ENCODE peak calls at places on chromosomes 2 and 18, in nine cellular contexts. X is foreskin fibroblast; Y is stimulated activated CD8-positive, alpha-beta memory T cell treated with anti-CD3 and anti-CD28 coated beads, Interleukin-2, amount 100 ng/mL, for 48 hours; F is mesothelial cell of epicardium; C is NCI-H2029; Q is iPS DF 6.9; K is GM13976; G is AG04449; D is H9. T is an unnamed sample.

GRCh38 chr18:3471141-3471648 is 21.2 kb downstream of the TGIF1 start:
- DNase-seq in X (no peak), Y (no peak), F (no peak), C (no peak), Q (no peak), K (no peak), G (no peak), D (no peak), T (no peak)

GRCh38 chr2:10126627-10127026 is 4.1 kb downstream of the RRM2 start:
- DNase-seq in X (peak), Y (no peak), F (no peak), C (peak), Q (no peak), K (no peak), G (no peak), D (no peak), T (no peak)

GRCh38 chr2:239597216-239597615 is 196.4 kb upstream of the HDAC4 start:
- DNase-seq in X (no peak), Y (no peak), F (no peak), C (no peak), Q (no peak), K (no peak), G (no peak), D (peak), T (no peak)

GRCh38 chr2:9690252-9690651 is 59.5 kb upstream of the YWHAQ start:
- DNase-seq in X (no peak), Y (no peak), F (no peak), C (no peak), Q (no peak), K (no peak), G (peak), D (no peak), T (no peak)

GRCh38 chr2:241567776-241568175 is 9.2 kb downstream of the BOK start:
- DNase-seq in X (no peak), Y (no peak), F (no peak), C (no peak), Q (no peak), K (no peak), G (no peak), D (no peak), T (no peak)

GRCh38 chr2:9256570-9257043 is 50.0 kb downstream of the ASAP2 start:
- DNase-seq in X (peak), Y (no peak), F (no peak), C (no peak), Q (no peak), K (no peak), G (no peak), D (peak), T (no peak)

GRCh38 chr2:78757191-78757590 is 268.3 kb upstream of the REG3G start:
- DNase-seq in X (no peak), Y (no peak), F (no peak), C (no peak), Q (peak), K (no peak), G (no peak), D (no peak), T (no peak)

GRCh38 chr2:120488531-120488930 is 142.6 kb downstream of the INHBB start:
- DNase-seq in X (no peak), Y (no peak), F (no peak), C (no peak), Q (no peak), K (no peak), G (no peak), D (no peak), T (no peak)

GRCh38 chr2:173239644-173240043 is 115.0 kb upstream of the CDCA7 start:
- DNase-seq in X (no peak), Y (no peak), F (no peak), C (no peak), Q (no peak), K (peak), G (no peak), D (no peak), T (no peak)